ENCODE peak calls at places on chromosomes 11 and 22, in eight cellular contexts. F, P, K, Q, M, R, Y and J are unnamed samples.

GRCh38 chr11:71138737-71139425 is 113.5 kb downstream of the SHANK2 start:
- DNase-seq in K (no peak), Y (no peak), F (no peak), P (no peak), Q (no peak), R (no peak), M (no peak), J (no peak)

GRCh38 chr11:94786264-94787126 is 18.3 kb downstream of the AMOTL1 start:
- DNase-seq in M (no peak), Q (no peak), P (peak), Y (no peak), R (no peak), K (peak), F (no peak), J (peak)

GRCh38 chr11:20647976-20648565 is 21.3 kb upstream of the NELL1 start:
- DNase-seq in K (peak), F (no peak), Q (peak), Y (peak), R (peak), M (peak), P (peak), J (peak)

GRCh38 chr22:29165336-29166060 is 40.2 kb upstream of the EMID1 start:
- DNase-seq in P (no peak), R (no peak), F (peak), K (no peak), Y (no peak), M (no peak), Q (no peak), J (no peak)

GRCh38 chr22:39296981-39297489 is 22.4 kb downstream of the RPL3 start:
- DNase-seq in Y (no peak), Q (no peak), R (no peak), P (no peak), K (no peak), F (no peak), M (no peak), J (no peak)

GRCh38 chr11:120985718-120986569 is 38.0 kb upstream of the TBCEL start:
- DNase-seq in Y (peak), F (peak), M (peak), K (no peak), Q (peak), R (no peak), P (peak), J (peak)

GRCh38 chr11:108239076-108239475 is 16.2 kb downstream of the ATM start:
- DNase-seq in F (no peak), Q (no peak), M (no peak), P (no peak), R (no peak), Y (no peak), K (no peak), J (no peak)

GRCh38 chr22:47220752-47221151 is 458.3 kb downstream of the TBC1D22A start:
- DNase-seq in F (no peak), Q (no peak), K (no peak), M (no peak), P (no peak), R (no peak), Y (no peak), J (no peak)

GRCh38 chr22:21626073-21626734 is 3.6 kb downstream of the YDJC start:
- DNase-seq in R (no peak), P (no peak), F (no peak), Q (no peak), M (no peak), Y (no peak), K (no peak), J (no peak)

GRCh38 chr11:25602149-25602548 is 729.8 kb upstream of the ANO3 start:
- DNase-seq in M (no peak), Q (no peak), R (no peak), K (no peak), P (no peak), F (no peak), Y (no peak), J (no peak)